ENCODE peak calls at places on chromosomes 4 and X, in eight cellular contexts. G is endothelial cell of umbilical vein, B is HFF-Myc, S is psoas muscle, W is BE2C, P is fibroblast of the aortic adventitia, F is omental fat pad, N is pancreas. X is an unnamed sample.

GRCh38 chr4:30460818-30461217 is 259.4 kb upstream of the PCDH7 start:
- DNase-seq in B (no peak), F (no peak), N (no peak), P (no peak), W (no peak), S (no peak), G (no peak), X (no peak)

GRCh38 chr4:176970853-176971252 is 178.1 kb upstream of the VEGFC start:
- DNase-seq in P (peak), B (no peak), W (no peak), S (no peak), G (no peak), N (no peak), F (no peak), X (no peak)

GRCh38 chr4:7841071-7841470 is 98.6 kb downstream of the AFAP1 start:
- DNase-seq in W (no peak), B (no peak), G (no peak), F (no peak), P (no peak), S (no peak), N (no peak), X (no peak)

GRCh38 chrX:16869393-16870094 is 618 bp downstream of the RBBP7 start:
- DNase-seq in W (peak), G (peak), P (no peak), S (no peak), N (peak), F (no peak), B (no peak), X (peak)

GRCh38 chr4:158796370-158797140 is 27.7 kb downstream of the FNIP2 start:
- DNase-seq in F (no peak), N (no peak), S (no peak), B (no peak), P (peak), W (no peak), G (no peak), X (no peak)

GRCh38 chrX:133697656-133698055 is 282.4 kb upstream of the GPC4 start:
- DNase-seq in B (no peak), W (no peak), G (no peak), F (no peak), P (no peak), N (no peak), S (no peak), X (no peak)

GRCh38 chrX:92247076-92247475 is 467.9 kb downstream of the PCDH11X start:
- DNase-seq in S (no peak), B (no peak), W (no peak), G (no peak), P (no peak), F (no peak), N (no peak), X (no peak)

GRCh38 chr4:80331693-80332092 is 3.8 kb upstream of the CFAP299 start:
- DNase-seq in S (no peak), W (no peak), N (no peak), F (no peak), P (no peak), G (no peak), B (no peak), X (no peak)

GRCh38 chr4:19614171-19614570 is 637.5 kb upstream of the SLIT2 start:
- DNase-seq in W (no peak), S (no peak), G (no peak), F (no peak), B (no peak), N (no peak), P (peak), X (no peak)

GRCh38 chrX:8845469-8845868 is 44.3 kb upstream of the FAM9A start:
- DNase-seq in W (no peak), G (no peak), S (no peak), F (no peak), B (no peak), P (no peak), N (no peak), X (no peak)

GRCh38 chr4:118682928-118683327 is 2.3 kb upstream of the METTL14 start:
- DNase-seq in G (no peak), W (peak), F (no peak), P (peak), B (peak), N (no peak), S (no peak), X (no peak)

GRCh38 chrX:116490091-116490490 is 27.3 kb upstream of the CT83 start:
- DNase-seq in W (no peak), N (no peak), S (no peak), B (no peak), G (peak), F (no peak), P (peak), X (no peak)
- TF ChIP-seq CTCF in W (peak), N (peak), S (peak), B (no peak), G (no peak), F (no peak), P (peak), X (no peak)

GRCh38 chrX:111168314-111168713 is 72.3 kb downstream of the PAK3 start:
- DNase-seq in N (no peak), B (no peak), P (no peak), G (no peak), F (no peak), W (peak), S (no peak), X (no peak)

GRCh38 chrX:111167334-111167733 is 71.3 kb downstream of the PAK3 start:
- DNase-seq in F (no peak), S (no peak), B (no peak), W (no peak), N (no peak), P (no peak), G (no peak), X (no peak)

GRCh38 chrX:111169141-111169540 is 73.2 kb downstream of the PAK3 start:
- DNase-seq in F (no peak), N (no peak), P (no peak), B (no peak), G (no peak), S (no peak), W (no peak), X (no peak)

GRCh38 chrX:111165902-111166301 is 69.9 kb downstream of the PAK3 start:
- DNase-seq in B (no peak), F (no peak), N (no peak), G (no peak), P (no peak), W (no peak), S (no peak), X (no peak)

GRCh38 chrX:111164728-111165127 is 68.7 kb downstream of the PAK3 start:
- DNase-seq in F (no peak), B (no peak), G (no peak), N (no peak), S (no peak), W (peak), P (peak), X (no peak)
- TF ChIP-seq CTCF in F (no peak), B (no peak), G (no peak), N (no peak), S (peak), W (peak), P (peak), X (no peak)

GRCh38 chrX:1390621-1391369 is 1.1 kb downstream of the SLC25A6 start:
- DNase-seq in N (peak), P (no peak), W (no peak), G (no peak), S (peak), F (no peak), B (no peak), X (peak)

GRCh38 chrX:1391370-1391706 is 575 bp downstream of the SLC25A6 start:
- DNase-seq in B (no peak), F (no peak), P (peak), W (peak), G (peak), S (peak), N (no peak), X (peak)

GRCh38 chrX:1389993-1390285 is 2.0 kb downstream of the SLC25A6 start:
- DNase-seq in N (no peak), G (no peak), F (no peak), B (no peak), P (no peak), S (no peak), W (no peak), X (peak)

GRCh38 chrX:1392376-1393130 is 640 bp upstream of the SLC25A6 start:
- DNase-seq in P (peak), S (peak), B (no peak), W (peak), N (peak), G (no peak), F (peak), X (no peak)

GRCh38 chrX:1391707-1392375 is at the start of gene SLC25A6:
- DNase-seq in G (peak), B (peak), S (peak), P (peak), F (peak), W (peak), N (peak), X (peak)
- TF ChIP-seq CTCF in G (no peak), B (no peak), S (peak), P (no peak), F (no peak), W (no peak), N (no peak), X (no peak)

DNA sequence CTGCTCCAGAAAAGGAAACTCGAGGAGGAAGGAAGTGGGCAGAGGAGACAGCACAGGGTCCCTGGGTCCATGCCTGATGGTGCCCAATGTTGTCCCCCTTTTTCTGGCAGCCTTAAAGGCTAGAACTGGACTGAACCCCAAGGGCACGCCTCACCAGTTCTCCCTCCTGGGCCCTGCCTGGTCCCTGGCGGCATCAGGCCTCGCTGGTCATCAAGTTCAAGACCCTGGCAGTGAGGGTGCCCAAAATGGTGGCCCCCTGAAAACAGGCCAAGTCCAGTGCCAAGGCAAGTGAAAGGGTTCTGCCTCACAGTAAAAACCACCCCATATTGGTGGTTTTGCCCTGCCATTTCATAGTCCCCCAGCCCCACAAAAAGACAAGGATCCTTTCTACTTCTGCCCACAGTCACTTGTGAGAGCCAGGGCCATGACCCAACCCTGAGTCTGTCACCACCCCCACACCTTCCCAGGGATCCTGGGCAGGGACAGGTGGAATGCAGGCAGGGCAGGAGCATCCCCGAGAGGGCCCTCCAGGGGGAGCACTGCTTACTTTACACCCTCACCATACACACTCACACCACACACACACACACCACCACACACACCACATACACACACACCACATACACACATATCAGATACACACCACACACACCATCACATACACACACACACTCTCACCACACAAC is 107.6 kb downstream of the DCTD start:
- DNase-seq in N (peak), F (no peak), W (no peak), P (no peak), B (no peak), G (no peak), S (no peak), X (no peak)
- TF ChIP-seq CTCF in N (no peak), F (no peak), W (peak), P (no peak), B (peak), G (no peak), S (no peak), X (no peak)

GRCh38 chr4:149741186-149741831 is 74.3 kb downstream of the IQCM start:
- DNase-seq in B (no peak), P (no peak), W (no peak), N (no peak), S (no peak), F (no peak), G (no peak), X (no peak)

GRCh38 chr4:149738156-149738555 is 77.5 kb downstream of the IQCM start:
- DNase-seq in W (no peak), B (no peak), N (no peak), P (no peak), F (no peak), S (no peak), G (no peak), X (no peak)

GRCh38 chr4:149735796-149736195 is 79.8 kb downstream of the IQCM start:
- DNase-seq in P (peak), N (no peak), F (no peak), G (no peak), S (no peak), W (no peak), B (no peak), X (no peak)
- TF ChIP-seq CTCF in P (no peak), N (no peak), F (no peak), G (no peak), S (no peak), W (no peak), B (no peak), X (no peak)

DNA sequence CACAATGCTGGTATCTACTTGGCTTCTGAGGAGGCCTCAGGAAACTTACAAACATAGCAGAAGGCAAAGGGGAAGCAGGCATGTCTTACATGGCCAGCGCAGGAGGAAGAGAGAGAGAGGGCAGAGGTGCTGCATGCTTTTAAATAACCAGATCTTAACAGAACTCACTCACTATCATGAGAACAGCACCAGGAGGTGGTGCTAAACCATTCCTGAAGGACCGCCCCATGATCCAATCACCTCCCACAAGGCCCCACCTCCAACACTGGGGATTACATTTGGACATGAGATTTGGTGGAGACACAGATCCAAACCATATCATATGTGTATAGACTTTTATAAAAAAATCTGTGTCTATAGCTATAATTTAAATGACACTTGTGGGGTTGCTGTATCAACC is 48.6 kb upstream of the ERVMER34-1 start:
- DNase-seq in N (no peak), S (no peak), F (no peak), G (no peak), P (no peak), B (no peak), W (peak), X (no peak)
- TF ChIP-seq CTCF in N (no peak), S (peak), F (no peak), G (no peak), P (no peak), B (no peak), W (peak), X (no peak)

X was measured in activated B cell treated with CpG ODN at 0.5 μM for 24 hours.